ENCODE peak calls at places on chromosomes 7 and 10, in five cellular contexts. F, M, D, L and V are unnamed samples.

GRCh38 chr10:17228081-17229015 is at the start of gene VIM:
- DNase-seq in F (peak), M (peak), D (peak), L (peak), V (peak)

GRCh38 chr10:6232846-6233724 is 30.4 kb downstream of the PFKFB3 start:
- DNase-seq in F (no peak), M (no peak), D (no peak), L (no peak), V (no peak)

GRCh38 chr10:128125416-128125943 is 743 bp downstream of the MKI67 start:
- DNase-seq in F (peak), M (no peak), D (peak), L (no peak), V (peak)

GRCh38 chr7:158175779-158176178 is 411.8 kb downstream of the PTPRN2 start:
- DNase-seq in F (no peak), M (no peak), D (no peak), L (no peak), V (no peak)

GRCh38 chr7:66522518-66522917 is 106.2 kb upstream of the KCTD7 start:
- DNase-seq in F (peak), M (no peak), D (peak), L (no peak), V (no peak)

GRCh38 chr10:48478980-48479811 is 125.7 kb downstream of the ARHGAP22 start:
- DNase-seq in F (no peak), M (no peak), D (no peak), L (no peak), V (no peak)

GRCh38 chr7:100604078-100604975 is 2.2 kb downstream of the PCOLCE start:
- DNase-seq in F (peak), M (peak), D (peak), L (peak), V (peak)

GRCh38 chr7:107078517-107078966 is 34.0 kb downstream of the PRKAR2B start:
- DNase-seq in F (no peak), M (peak), D (no peak), L (no peak), V (peak)

GRCh38 chr10:129901389-129902045 is 62.6 kb downstream of the EBF3 start:
- DNase-seq in F (no peak), M (no peak), D (no peak), L (no peak), V (no peak)

GRCh38 chr10:96272986-96273280 is 1.6 kb upstream of the BLNK start:
- DNase-seq in F (peak), M (no peak), D (no peak), L (no peak), V (no peak)

GRCh38 chr10:53209941-53210611 is 437.5 kb upstream of the MBL2 start:
- DNase-seq in F (peak), M (no peak), D (no peak), L (no peak), V (peak)

GRCh38 chr7:99451936-99452335 is 13.2 kb downstream of the CPSF4 start:
- DNase-seq in F (no peak), M (no peak), D (no peak), L (peak), V (no peak)

GRCh38 chr10:48550977-48551376 is 53.9 kb downstream of the ARHGAP22 start:
- DNase-seq in F (no peak), M (no peak), D (peak), L (no peak), V (no peak)

GRCh38 chr7:111980721-111981120 is 225.5 kb downstream of the DOCK4 start:
- DNase-seq in F (no peak), M (no peak), D (no peak), L (no peak), V (no peak)
- TF ChIP-seq CTCF in F (no peak), M (no peak), D (no peak), L (no peak), V (no peak)

DNA sequence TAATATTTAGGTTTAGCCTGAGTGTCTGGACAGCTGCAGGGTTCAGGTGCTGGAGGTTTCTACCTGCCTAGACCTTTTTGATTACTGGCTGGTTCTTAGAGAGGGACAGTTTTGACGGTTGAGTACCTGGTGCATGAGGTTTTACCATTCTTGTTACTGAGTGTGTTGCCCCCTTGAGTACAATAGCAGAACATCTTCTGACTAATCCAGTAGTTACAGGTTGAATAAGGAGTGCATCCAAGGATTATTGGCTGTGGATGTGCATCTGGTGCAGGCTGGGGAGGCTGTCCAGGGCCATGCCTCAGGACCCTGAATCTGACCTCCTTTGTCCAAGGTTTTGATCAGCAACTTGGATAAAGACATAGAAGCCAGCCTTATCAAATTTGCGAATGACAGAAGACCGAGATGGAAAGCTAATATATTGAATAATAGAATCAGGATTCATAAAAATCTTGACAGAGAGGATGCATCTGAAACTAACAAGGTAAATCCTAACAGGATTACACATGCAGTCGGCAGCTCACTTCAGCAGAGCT is 23.1 kb downstream of the PLPP4 start:
- DNase-seq in F (no peak), M (no peak), D (no peak), L (no peak), V (no peak)
- TF ChIP-seq CTCF in F (no peak), M (no peak), D (no peak), L (no peak), V (peak)

DNA sequence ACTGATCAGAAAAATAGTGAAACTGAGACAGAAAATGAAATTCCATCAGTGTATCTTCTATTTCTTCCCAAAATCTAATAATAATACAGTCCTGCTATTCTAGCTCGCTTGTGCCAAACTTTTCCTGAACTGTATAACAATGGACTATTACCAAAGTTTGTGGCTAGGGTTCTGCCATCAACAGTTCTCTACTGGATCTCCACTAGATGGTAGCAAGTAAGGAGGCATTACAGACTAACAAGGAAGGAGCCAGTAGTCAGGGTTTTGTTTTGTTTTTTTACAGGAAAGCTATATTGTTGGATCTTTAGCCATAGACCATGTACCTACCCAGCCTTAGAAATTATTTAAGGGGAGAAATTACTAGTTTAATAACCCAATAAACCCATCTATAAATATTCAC is 10.8 kb downstream of the MTERF1 start:
- DNase-seq in F (no peak), M (no peak), D (no peak), L (no peak), V (no peak)
- TF ChIP-seq CTCF in F (no peak), M (no peak), D (no peak), L (no peak), V (no peak)

DNA sequence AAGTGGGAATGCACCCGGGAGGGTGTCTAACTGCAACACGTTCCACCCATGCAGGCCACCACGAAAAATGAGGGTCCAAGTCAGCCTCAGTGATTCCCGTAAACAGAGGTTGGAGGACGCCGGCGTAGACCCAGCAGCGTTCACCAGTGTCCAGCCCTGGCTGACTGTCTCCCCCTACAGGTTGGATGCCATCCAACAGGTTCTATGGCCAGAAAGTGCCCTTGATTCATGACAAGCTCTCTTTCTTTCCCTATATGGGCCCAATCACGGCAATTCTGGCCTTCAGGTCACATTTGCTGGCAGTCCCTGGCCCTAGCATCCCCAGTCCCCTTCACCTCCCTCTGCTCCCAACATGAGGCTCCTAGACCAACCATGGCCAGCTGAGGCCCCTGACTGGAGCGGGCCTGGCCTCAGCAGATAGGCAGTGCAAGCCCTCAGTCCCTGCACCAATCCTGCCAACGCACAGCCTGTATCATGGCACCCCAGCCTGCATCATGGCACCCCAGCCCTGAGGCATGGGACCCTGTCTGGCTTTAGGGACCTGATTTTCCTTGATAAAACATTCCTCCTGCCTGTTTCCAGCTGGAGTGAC is 227.4 kb downstream of the GRID1 start:
- DNase-seq in F (peak), M (no peak), D (peak), L (no peak), V (peak)
- TF ChIP-seq CTCF in F (peak), M (no peak), D (peak), L (peak), V (peak)

GRCh38 chr10:9305018-9305655 is 1250.6 kb downstream of the GATA3 start:
- DNase-seq in F (peak), M (no peak), D (no peak), L (no peak), V (peak)
- TF ChIP-seq CTCF in F (peak), M (no peak), D (peak), L (peak), V (peak)

GRCh38 chr7:44796034-44796503 is 412 bp upstream of the PPIA start:
- DNase-seq in F (no peak), M (no peak), D (no peak), L (no peak), V (peak)

GRCh38 chr7:44796504-44797328 is at the start of gene PPIA:
- DNase-seq in F (peak), M (peak), D (peak), L (peak), V (peak)

GRCh38 chr7:44799939-44800338 is 3.5 kb downstream of the PPIA start:
- DNase-seq in F (no peak), M (no peak), D (no peak), L (no peak), V (no peak)

GRCh38 chr7:44798649-44799275 is 2.3 kb downstream of the PPIA start:
- DNase-seq in F (no peak), M (no peak), D (no peak), L (no peak), V (peak)

GRCh38 chr7:44797329-44798258 is 1.1 kb downstream of the PPIA start:
- DNase-seq in F (peak), M (peak), D (peak), L (peak), V (peak)
- TF ChIP-seq CTCF in F (peak), M (no peak), D (peak), L (peak), V (peak)

GRCh38 chr10:88399240-88399639 is 183.9 kb downstream of the RNLS start:
- DNase-seq in F (no peak), M (no peak), D (no peak), L (no peak), V (no peak)

GRCh38 chr10:88404133-88404532 is 179.0 kb downstream of the RNLS start:
- DNase-seq in F (no peak), M (no peak), D (no peak), L (no peak), V (no peak)

DNA sequence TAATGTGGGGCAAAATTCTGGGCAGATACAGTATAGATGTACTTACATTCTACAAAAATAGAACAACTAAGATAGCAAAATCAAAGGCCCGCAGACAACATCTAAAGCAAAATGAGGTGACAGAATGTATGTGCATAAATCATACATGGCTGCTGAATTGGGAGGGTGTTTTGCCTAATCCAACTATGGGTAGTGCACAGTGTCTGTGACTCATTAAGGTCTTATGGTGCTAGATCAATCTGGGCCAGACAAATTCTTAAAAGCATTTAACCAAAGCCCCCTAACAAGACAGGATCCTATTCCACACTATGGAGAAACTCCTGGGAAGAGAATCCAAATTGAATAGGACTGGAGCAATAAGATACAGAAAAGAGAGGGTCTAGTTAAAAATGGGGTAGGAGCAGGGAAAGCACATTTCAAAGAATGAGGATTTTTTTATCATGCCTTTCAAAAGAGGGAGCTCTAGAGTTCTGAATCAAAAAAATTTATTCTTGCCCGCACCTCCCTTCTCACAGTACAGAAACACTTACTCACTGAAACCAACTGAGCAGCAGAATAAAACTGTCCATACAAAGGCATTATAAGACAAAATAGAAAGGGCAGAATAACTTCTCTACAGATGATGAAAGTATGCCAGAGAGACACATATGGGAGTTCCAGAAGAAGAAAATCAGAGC is 181.3 kb downstream of the RNLS start:
- DNase-seq in F (no peak), M (no peak), D (no peak), L (no peak), V (peak)
- TF ChIP-seq CTCF in F (no peak), M (peak), D (peak), L (peak), V (peak)

GRCh38 chr10:84097787-84098353 is 41.4 kb upstream of the GHITM start:
- DNase-seq in F (peak), M (no peak), D (no peak), L (no peak), V (peak)
- TF ChIP-seq CTCF in F (peak), M (no peak), D (peak), L (peak), V (peak)

DNA sequence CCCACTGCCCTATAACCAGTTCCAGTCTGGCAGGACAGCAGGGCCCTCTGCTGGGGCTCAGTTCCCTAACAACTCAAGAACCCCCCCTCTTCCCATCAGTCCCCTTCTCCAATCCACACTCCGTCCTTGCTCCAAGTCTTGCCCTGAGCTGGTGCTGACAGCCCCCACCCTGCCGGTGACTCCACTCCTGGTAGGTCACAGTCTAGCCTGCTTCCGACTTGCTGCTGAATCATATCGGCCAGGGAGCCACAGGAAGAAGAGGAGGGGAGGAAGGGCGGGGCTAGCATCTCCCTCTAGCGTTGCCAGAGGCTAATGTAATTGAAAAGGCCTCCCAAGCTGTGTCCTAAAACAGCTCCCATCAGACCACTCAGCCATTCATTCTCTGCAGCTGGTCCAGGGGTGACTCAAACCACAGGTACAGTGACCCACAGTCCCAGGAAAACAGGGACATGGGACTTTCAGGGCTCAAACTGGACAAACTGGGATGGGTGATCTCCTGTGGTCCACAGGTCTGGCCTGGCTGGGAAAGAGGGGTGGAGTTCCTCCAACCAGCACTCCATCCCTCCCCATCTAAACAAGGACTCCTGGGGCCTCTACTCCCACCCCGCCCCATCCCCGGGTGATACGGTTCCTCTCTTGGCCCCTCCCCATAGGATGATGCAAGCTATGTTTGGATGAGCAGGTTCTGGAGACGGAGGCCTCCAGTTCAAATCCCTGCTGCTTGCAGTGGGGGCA is 158.8 kb downstream of the SH3PXD2A start:
- DNase-seq in F (peak), M (no peak), D (peak), L (peak), V (peak)
- TF ChIP-seq CTCF in F (peak), M (no peak), D (no peak), L (peak), V (peak)

DNA sequence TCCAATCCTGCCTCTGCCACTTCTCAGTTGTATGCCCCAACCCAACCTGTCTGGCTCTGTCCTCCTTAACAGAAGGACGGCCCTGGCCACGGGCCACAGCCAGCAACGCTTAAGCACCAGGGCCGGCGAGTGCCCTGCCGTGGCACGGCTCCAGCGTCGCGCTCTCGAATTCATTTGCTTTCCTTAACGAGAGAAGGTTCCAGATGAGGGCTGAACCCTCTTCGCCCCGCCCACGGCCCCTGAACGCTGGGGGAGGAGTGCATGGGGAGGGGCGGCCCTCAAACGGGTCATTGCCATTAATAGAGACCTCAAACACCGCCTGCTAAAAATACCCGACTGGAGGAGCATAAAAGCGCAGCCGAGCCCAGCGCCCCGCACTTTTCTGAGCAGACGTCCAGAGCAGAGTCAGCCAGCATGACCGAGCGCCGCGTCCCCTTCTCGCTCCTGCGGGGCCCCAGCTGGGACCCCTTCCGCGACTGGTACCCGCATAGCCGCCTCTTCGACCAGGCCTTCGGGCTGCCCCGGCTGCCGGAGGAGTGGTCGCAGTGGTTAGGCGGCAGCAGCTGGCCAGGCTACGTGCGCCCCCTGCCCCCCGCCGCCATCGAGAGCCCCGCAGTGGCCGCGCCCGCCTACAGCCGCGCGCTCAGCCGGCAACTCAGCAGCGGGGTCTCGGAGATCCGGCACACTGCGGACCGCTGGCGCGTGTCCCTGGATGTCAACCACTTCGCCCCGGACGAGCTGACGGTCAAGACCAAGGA is at the start of gene HSPB1:
- DNase-seq in F (peak), M (peak), D (no peak), L (peak), V (peak)
- TF ChIP-seq CTCF in F (no peak), M (peak), D (no peak), L (no peak), V (no peak)